ENCODE peak calls at places on chromosome 11, in ten cellular contexts. One of them, this sample, is unnamed.

GRCh38 chr11:70669871-70670683 is 271.7 kb downstream of the CTTN start:
- DNase-seq in tibial nerve: no peak
- DNase-seq in spleen: no peak
- DNase-seq in psoas muscle: no peak
- DNase-seq in gastrocnemius medialis: no peak
- DNase-seq in neural progenitor cell: no peak
- DNase-seq in CD8-positive, alpha-beta memory T cell: no peak
- DNase-seq in ovary: no peak
- DNase-seq in astrocyte: no peak
- DNase-seq in CD4-positive, alpha-beta memory T cell: no peak
- DNase-seq in this sample: no peak

GRCh38 chr11:613369-613968 is 2.3 kb downstream of the IRF7 start:
- DNase-seq in tibial nerve: peak; percentile 68
- DNase-seq in astrocyte: no peak
- DNase-seq in psoas muscle: peak; percentile 89
- DNase-seq in ovary: no peak
- DNase-seq in CD8-positive, alpha-beta memory T cell: peak; percentile 42
- DNase-seq in gastrocnemius medialis: no peak
- DNase-seq in CD4-positive, alpha-beta memory T cell: peak; percentile 71
- DNase-seq in spleen: peak; percentile 93
- DNase-seq in neural progenitor cell: peak; percentile 92
- DNase-seq in this sample: peak; percentile 58

GRCh38 chr11:87473174-87473573 is 435.4 kb downstream of the TMEM135 start:
- DNase-seq in neural progenitor cell: no peak
- DNase-seq in ovary: no peak
- DNase-seq in spleen: no peak
- DNase-seq in gastrocnemius medialis: no peak
- DNase-seq in psoas muscle: no peak
- DNase-seq in astrocyte: peak; percentile 97
- DNase-seq in tibial nerve: no peak
- DNase-seq in CD4-positive, alpha-beta memory T cell: no peak
- DNase-seq in CD8-positive, alpha-beta memory T cell: no peak
- DNase-seq in this sample: peak; percentile 73

GRCh38 chr11:41201156-41201555 is 258.3 kb downstream of the LRRC4C start:
- DNase-seq in CD4-positive, alpha-beta memory T cell: no peak
- DNase-seq in neural progenitor cell: peak; percentile 77
- DNase-seq in psoas muscle: no peak
- DNase-seq in tibial nerve: no peak
- DNase-seq in astrocyte: peak; percentile 14
- DNase-seq in ovary: no peak
- DNase-seq in gastrocnemius medialis: no peak
- DNase-seq in CD8-positive, alpha-beta memory T cell: no peak
- DNase-seq in spleen: no peak
- DNase-seq in this sample: peak; percentile 8

GRCh38 chr11:19952101-19952605 is 208.1 kb downstream of the DBX1 start:
- DNase-seq in gastrocnemius medialis: no peak
- DNase-seq in ovary: no peak
- DNase-seq in astrocyte: peak; percentile 74
- DNase-seq in CD8-positive, alpha-beta memory T cell: no peak
- DNase-seq in CD4-positive, alpha-beta memory T cell: no peak
- DNase-seq in psoas muscle: no peak
- DNase-seq in tibial nerve: no peak
- DNase-seq in spleen: no peak
- DNase-seq in neural progenitor cell: no peak
- DNase-seq in this sample: no peak

GRCh38 chr11:123082977-123083376 is 21.0 kb upstream of the HSPA8 start:
- DNase-seq in astrocyte: no peak
- DNase-seq in tibial nerve: no peak
- DNase-seq in gastrocnemius medialis: no peak
- DNase-seq in CD8-positive, alpha-beta memory T cell: no peak
- DNase-seq in CD4-positive, alpha-beta memory T cell: no peak
- DNase-seq in ovary: no peak
- DNase-seq in neural progenitor cell: no peak
- DNase-seq in spleen: peak; percentile 19
- DNase-seq in psoas muscle: no peak
- DNase-seq in this sample: no peak

GRCh38 chr11:662689-663274 is 25.7 kb downstream of the DRD4 start:
- DNase-seq in psoas muscle: peak; percentile 81
- DNase-seq in CD8-positive, alpha-beta memory T cell: peak; percentile 45
- DNase-seq in tibial nerve: peak; percentile 70
- DNase-seq in neural progenitor cell: peak; percentile 65
- DNase-seq in CD4-positive, alpha-beta memory T cell: no peak
- DNase-seq in astrocyte: peak; percentile 15
- DNase-seq in spleen: peak; percentile 87
- DNase-seq in gastrocnemius medialis: no peak
- DNase-seq in ovary: peak; percentile 68
- DNase-seq in this sample: no peak

GRCh38 chr11:17542249-17542648 is 2.0 kb downstream of the USH1C start:
- DNase-seq in CD8-positive, alpha-beta memory T cell: no peak
- DNase-seq in spleen: peak; percentile 62
- DNase-seq in gastrocnemius medialis: no peak
- DNase-seq in neural progenitor cell: no peak
- DNase-seq in psoas muscle: no peak
- DNase-seq in CD4-positive, alpha-beta memory T cell: no peak
- DNase-seq in astrocyte: no peak
- DNase-seq in ovary: no peak
- DNase-seq in tibial nerve: no peak
- DNase-seq in this sample: no peak

GRCh38 chr11:122523841-122524531 is 131.5 kb upstream of the UBASH3B start:
- DNase-seq in spleen: no peak
- DNase-seq in neural progenitor cell: peak; percentile 22
- DNase-seq in CD4-positive, alpha-beta memory T cell: no peak
- DNase-seq in CD8-positive, alpha-beta memory T cell: no peak
- DNase-seq in psoas muscle: no peak
- DNase-seq in gastrocnemius medialis: no peak
- DNase-seq in ovary: no peak
- DNase-seq in tibial nerve: no peak
- DNase-seq in astrocyte: no peak
- DNase-seq in this sample: peak; percentile 51

GRCh38 chr11:111097191-111097590 is 148.3 kb upstream of the POU2AF2 start:
- DNase-seq in CD4-positive, alpha-beta memory T cell: no peak
- DNase-seq in astrocyte: no peak
- DNase-seq in tibial nerve: no peak
- DNase-seq in psoas muscle: peak; percentile 59
- DNase-seq in gastrocnemius medialis: no peak
- DNase-seq in CD8-positive, alpha-beta memory T cell: no peak
- DNase-seq in ovary: no peak
- DNase-seq in spleen: no peak
- DNase-seq in neural progenitor cell: peak; percentile 3
- DNase-seq in this sample: no peak

GRCh38 chr11:134454146-134454690 is 42.2 kb upstream of the B3GAT1 start:
- DNase-seq in CD8-positive, alpha-beta memory T cell: no peak
- DNase-seq in CD4-positive, alpha-beta memory T cell: no peak
- DNase-seq in astrocyte: no peak
- DNase-seq in tibial nerve: no peak
- DNase-seq in spleen: no peak
- DNase-seq in ovary: no peak
- DNase-seq in neural progenitor cell: no peak
- DNase-seq in psoas muscle: no peak
- DNase-seq in gastrocnemius medialis: no peak
- DNase-seq in this sample: no peak
- H3K27ac ChIP-seq in CD8-positive, alpha-beta memory T cell: no peak overlapping the region
- H3K27ac ChIP-seq in CD4-positive, alpha-beta memory T cell: no peak overlapping the region
- H3K27ac ChIP-seq in astrocyte: no peak overlapping the region
- H3K27ac ChIP-seq in tibial nerve: peak overlapping the region; percentile 58
- H3K27ac ChIP-seq in spleen: no peak overlapping the region
- H3K27ac ChIP-seq in ovary: no peak overlapping the region
- H3K27ac ChIP-seq in neural progenitor cell: no peak overlapping the region
- H3K27ac ChIP-seq in psoas muscle: no peak overlapping the region
- H3K27ac ChIP-seq in gastrocnemius medialis: no peak overlapping the region
- H3K27ac ChIP-seq in this sample: no peak overlapping the region

GRCh38 chr11:1761110-1761856 is 2.4 kb downstream of the CTSD start:
- DNase-seq in ovary: no peak
- DNase-seq in astrocyte: no peak
- DNase-seq in CD8-positive, alpha-beta memory T cell: no peak
- DNase-seq in neural progenitor cell: no peak
- DNase-seq in CD4-positive, alpha-beta memory T cell: no peak
- DNase-seq in spleen: peak; percentile 82
- DNase-seq in gastrocnemius medialis: no peak
- DNase-seq in tibial nerve: no peak
- DNase-seq in psoas muscle: peak; percentile 53
- DNase-seq in this sample: no peak

GRCh38 chr11:1758611-1759150 is 5.0 kb downstream of the CTSD start:
- DNase-seq in CD8-positive, alpha-beta memory T cell: no peak
- DNase-seq in neural progenitor cell: no peak
- DNase-seq in tibial nerve: no peak
- DNase-seq in CD4-positive, alpha-beta memory T cell: no peak
- DNase-seq in gastrocnemius medialis: no peak
- DNase-seq in ovary: no peak
- DNase-seq in astrocyte: no peak
- DNase-seq in spleen: no peak
- DNase-seq in psoas muscle: no peak
- DNase-seq in this sample: no peak

GRCh38 chr11:1759151-1759850 is 4.4 kb downstream of the CTSD start:
- DNase-seq in CD8-positive, alpha-beta memory T cell: no peak
- DNase-seq in neural progenitor cell: no peak
- DNase-seq in gastrocnemius medialis: no peak
- DNase-seq in psoas muscle: peak; percentile 48
- DNase-seq in tibial nerve: no peak
- DNase-seq in spleen: peak; percentile 82
- DNase-seq in ovary: no peak
- DNase-seq in astrocyte: no peak
- DNase-seq in CD4-positive, alpha-beta memory T cell: no peak
- DNase-seq in this sample: no peak

GRCh38 chr11:1760351-1761109 is 3.2 kb downstream of the CTSD start:
- DNase-seq in neural progenitor cell: no peak
- DNase-seq in ovary: no peak
- DNase-seq in gastrocnemius medialis: peak; percentile 91
- DNase-seq in tibial nerve: peak; percentile 67
- DNase-seq in CD4-positive, alpha-beta memory T cell: no peak
- DNase-seq in CD8-positive, alpha-beta memory T cell: no peak
- DNase-seq in psoas muscle: peak; percentile 97
- DNase-seq in astrocyte: peak; percentile 41
- DNase-seq in spleen: peak; percentile 95
- DNase-seq in this sample: no peak

GRCh38 chr11:1759851-1760220 is 3.9 kb downstream of the CTSD start:
- DNase-seq in neural progenitor cell: no peak
- DNase-seq in spleen: no peak
- DNase-seq in tibial nerve: no peak
- DNase-seq in psoas muscle: peak; percentile 51
- DNase-seq in CD8-positive, alpha-beta memory T cell: no peak
- DNase-seq in CD4-positive, alpha-beta memory T cell: no peak
- DNase-seq in ovary: no peak
- DNase-seq in astrocyte: no peak
- DNase-seq in gastrocnemius medialis: no peak
- DNase-seq in this sample: no peak
- H3K4me1 ChIP-seq in neural progenitor cell: no peaks in the 10 kb centered on the region
- H3K4me1 ChIP-seq in spleen: peaks cover 79% of the 10 kb centered on the region
- H3K4me1 ChIP-seq in tibial nerve: peaks cover 71% of the 10 kb centered on the region
- H3K4me1 ChIP-seq in psoas muscle: peaks cover 73% of the 10 kb centered on the region
- H3K4me1 ChIP-seq in CD8-positive, alpha-beta memory T cell: peaks cover 91% of the 10 kb centered on the region
- H3K4me1 ChIP-seq in CD4-positive, alpha-beta memory T cell: peaks cover 90% of the 10 kb centered on the region
- H3K4me1 ChIP-seq in ovary: peaks cover 19% of the 10 kb centered on the region
- H3K4me1 ChIP-seq in astrocyte: peaks cover 39% of the 10 kb centered on the region
- H3K4me1 ChIP-seq in gastrocnemius medialis: peaks cover 74% of the 10 kb centered on the region
- H3K4me1 ChIP-seq in this sample: peaks cover 5% of the 10 kb centered on the region

GRCh38 chr11:63491240-63491587 is 247 bp upstream of the PLAAT5 start:
- DNase-seq in neural progenitor cell: no peak
- DNase-seq in astrocyte: no peak
- DNase-seq in spleen: no peak
- DNase-seq in tibial nerve: no peak
- DNase-seq in CD8-positive, alpha-beta memory T cell: no peak
- DNase-seq in ovary: no peak
- DNase-seq in psoas muscle: no peak
- DNase-seq in gastrocnemius medialis: no peak
- DNase-seq in CD4-positive, alpha-beta memory T cell: peak; percentile 8
- DNase-seq in this sample: no peak

GRCh38 chr11:63493127-63493526 is 2.2 kb upstream of the PLAAT5 start:
- DNase-seq in gastrocnemius medialis: no peak
- DNase-seq in spleen: no peak
- DNase-seq in ovary: no peak
- DNase-seq in CD4-positive, alpha-beta memory T cell: no peak
- DNase-seq in astrocyte: no peak
- DNase-seq in psoas muscle: no peak
- DNase-seq in neural progenitor cell: no peak
- DNase-seq in CD8-positive, alpha-beta memory T cell: no peak
- DNase-seq in tibial nerve: no peak
- DNase-seq in this sample: no peak

GRCh38 chr11:63490551-63491239 is at the start of gene PLAAT5:
- DNase-seq in spleen: peak; percentile 83
- DNase-seq in psoas muscle: peak; percentile 67
- DNase-seq in CD4-positive, alpha-beta memory T cell: no peak
- DNase-seq in ovary: peak; percentile 72
- DNase-seq in astrocyte: no peak
- DNase-seq in tibial nerve: no peak
- DNase-seq in neural progenitor cell: peak; percentile 86
- DNase-seq in CD8-positive, alpha-beta memory T cell: no peak
- DNase-seq in gastrocnemius medialis: no peak
- DNase-seq in this sample: no peak

GRCh38 chr11:63491614-63492372 is 826 bp upstream of the PLAAT5 start:
- DNase-seq in gastrocnemius medialis: no peak
- DNase-seq in ovary: no peak
- DNase-seq in psoas muscle: no peak
- DNase-seq in tibial nerve: no peak
- DNase-seq in astrocyte: peak; percentile 88
- DNase-seq in neural progenitor cell: peak; percentile 13
- DNase-seq in CD4-positive, alpha-beta memory T cell: peak; percentile 46
- DNase-seq in CD8-positive, alpha-beta memory T cell: no peak
- DNase-seq in spleen: no peak
- DNase-seq in this sample: no peak

GRCh38 chr11:63492441-63492840 is 1.5 kb upstream of the PLAAT5 start:
- DNase-seq in spleen: no peak
- DNase-seq in tibial nerve: no peak
- DNase-seq in ovary: no peak
- DNase-seq in CD8-positive, alpha-beta memory T cell: no peak
- DNase-seq in psoas muscle: no peak
- DNase-seq in gastrocnemius medialis: no peak
- DNase-seq in neural progenitor cell: no peak
- DNase-seq in CD4-positive, alpha-beta memory T cell: no peak
- DNase-seq in astrocyte: no peak
- DNase-seq in this sample: no peak
- H3K27me3 ChIP-seq in spleen: peaks cover 7% of the 10 kb centered on the region
- H3K27me3 ChIP-seq in tibial nerve: no peaks in the 10 kb centered on the region
- H3K27me3 ChIP-seq in ovary: no peaks in the 10 kb centered on the region
- H3K27me3 ChIP-seq in CD8-positive, alpha-beta memory T cell: no peaks in the 10 kb centered on the region
- H3K27me3 ChIP-seq in psoas muscle: no peaks in the 10 kb centered on the region
- H3K27me3 ChIP-seq in gastrocnemius medialis: peaks cover 16% of the 10 kb centered on the region
- H3K27me3 ChIP-seq in neural progenitor cell: peaks cover 29% of the 10 kb centered on the region
- H3K27me3 ChIP-seq in CD4-positive, alpha-beta memory T cell: no peaks in the 10 kb centered on the region
- H3K27me3 ChIP-seq in astrocyte: peaks cover 40% of the 10 kb centered on the region
- H3K27me3 ChIP-seq in this sample: peaks cover 56% of the 10 kb centered on the region

GRCh38 chr11:132556316-132556715 is 976.0 kb downstream of the OPCML start:
- DNase-seq in ovary: no peak
- DNase-seq in CD4-positive, alpha-beta memory T cell: no peak
- DNase-seq in spleen: no peak
- DNase-seq in gastrocnemius medialis: no peak
- DNase-seq in tibial nerve: no peak
- DNase-seq in neural progenitor cell: no peak
- DNase-seq in CD8-positive, alpha-beta memory T cell: no peak
- DNase-seq in psoas muscle: no peak
- DNase-seq in astrocyte: no peak
- DNase-seq in this sample: no peak

GRCh38 chr11:132551011-132551410 is 981.3 kb downstream of the OPCML start:
- DNase-seq in psoas muscle: no peak
- DNase-seq in ovary: no peak
- DNase-seq in astrocyte: no peak
- DNase-seq in CD4-positive, alpha-beta memory T cell: no peak
- DNase-seq in spleen: no peak
- DNase-seq in tibial nerve: no peak
- DNase-seq in neural progenitor cell: no peak
- DNase-seq in CD8-positive, alpha-beta memory T cell: no peak
- DNase-seq in gastrocnemius medialis: no peak
- DNase-seq in this sample: no peak

GRCh38 chr11:132559371-132560036 is 972.8 kb downstream of the OPCML start:
- DNase-seq in tibial nerve: no peak
- DNase-seq in spleen: no peak
- DNase-seq in psoas muscle: no peak
- DNase-seq in CD4-positive, alpha-beta memory T cell: no peak
- DNase-seq in gastrocnemius medialis: no peak
- DNase-seq in CD8-positive, alpha-beta memory T cell: no peak
- DNase-seq in ovary: no peak
- DNase-seq in neural progenitor cell: peak; percentile 41
- DNase-seq in astrocyte: no peak
- DNase-seq in this sample: no peak

GRCh38 chr11:132555617-132556016 is 976.7 kb downstream of the OPCML start:
- DNase-seq in CD8-positive, alpha-beta memory T cell: no peak
- DNase-seq in CD4-positive, alpha-beta memory T cell: no peak
- DNase-seq in gastrocnemius medialis: no peak
- DNase-seq in tibial nerve: no peak
- DNase-seq in neural progenitor cell: no peak
- DNase-seq in astrocyte: no peak
- DNase-seq in psoas muscle: no peak
- DNase-seq in spleen: no peak
- DNase-seq in ovary: no peak
- DNase-seq in this sample: no peak
- H3K27ac ChIP-seq in CD8-positive, alpha-beta memory T cell: no peak overlapping the region
- H3K27ac ChIP-seq in CD4-positive, alpha-beta memory T cell: no peak overlapping the region
- H3K27ac ChIP-seq in gastrocnemius medialis: no peak overlapping the region
- H3K27ac ChIP-seq in tibial nerve: no peak overlapping the region
- H3K27ac ChIP-seq in neural progenitor cell: no peak overlapping the region
- H3K27ac ChIP-seq in astrocyte: no peak overlapping the region
- H3K27ac ChIP-seq in psoas muscle: no peak overlapping the region
- H3K27ac ChIP-seq in spleen: no peak overlapping the region
- H3K27ac ChIP-seq in ovary: no peak overlapping the region
- H3K27ac ChIP-seq in this sample: no peak overlapping the region